ENCODE peak calls at places on chromosomes 5 and 9, in five cellular contexts. U is head of caudate nucleus; N is natural killer cell treated with Interleukin-12 subunit alpha and Interleukin-12 subunit beta and Interleukin-15 and Interleukin-18, amount 100 ng/mL, for 72 hours; M is stimulated activated CD8-positive, alpha-beta memory T cell treated with anti-CD3 and anti-CD28 coated beads, Interleukin-7, amount 100 ng/mL, for 1 hour; Z is coronary artery. Y is an unnamed sample.

GRCh38 chr9:131312822-131313770 is 23.6 kb downstream of the PLPP7 start:
- DNase-seq in U (no peak), N (no peak), M (no peak), Z (no peak), Y (no peak)

GRCh38 chr9:131503626-131504465 is 1.1 kb downstream of the POMT1 start:
- DNase-seq in U (no peak), N (no peak), M (no peak), Z (no peak), Y (peak)

GRCh38 chr9:122567901-122568300 is 15.0 kb downstream of the OR1N2 start:
- DNase-seq in U (no peak), N (no peak), M (no peak), Z (no peak), Y (no peak)

GRCh38 chr5:78730300-78731094 is 81.9 kb upstream of the LHFPL2 start:
- DNase-seq in U (no peak), N (no peak), M (no peak), Z (no peak), Y (no peak)

GRCh38 chr5:180785794-180786221 is 16.8 kb downstream of the MGAT1 start:
- DNase-seq in U (no peak), N (no peak), M (no peak), Z (no peak), Y (no peak)

GRCh38 chr9:84278131-84278530 is 62.4 kb downstream of the SLC28A3 start:
- DNase-seq in U (no peak), N (no peak), M (no peak), Z (no peak), Y (no peak)

GRCh38 chr9:107975426-107976010 is 485.9 kb upstream of the KLF4 start:
- DNase-seq in U (no peak), N (no peak), M (no peak), Z (no peak), Y (no peak)

GRCh38 chr5:149687789-149688188 is 42.3 kb upstream of the PPARGC1B start:
- DNase-seq in U (no peak), N (no peak), M (no peak), Z (no peak), Y (no peak)

GRCh38 chr9:4923141-4923540 is 61.9 kb upstream of the JAK2 start:
- DNase-seq in U (no peak), N (no peak), M (no peak), Z (no peak), Y (no peak)

GRCh38 chr9:33946779-33947535 is 101.7 kb downstream of the UBAP2 start:
- DNase-seq in U (no peak), N (no peak), M (no peak), Z (no peak), Y (no peak)

Y was measured in G401.